ENCODE peak calls at places on chromosomes 16 and 17, in five cellular contexts. One of them, this sample, is unnamed.
A peak's percentile ranks its signal among the peaks of the same experiment; 100 is the strongest.

GRCh38 chr16:72066747-72067146 is 3.7 kb downstream of the HPR start:
- DNase-seq in adrenal gland: peak; percentile 12
- DNase-seq in transverse colon: no peak
- DNase-seq in heart right ventricle: no peak
- DNase-seq in colonic mucosa: no peak
- DNase-seq in this sample: no peak

GRCh38 chr16:82027629-82028035 is 7.4 kb upstream of the HSD17B2 start:
- DNase-seq in colonic mucosa: no peak
- DNase-seq in transverse colon: no peak
- DNase-seq in adrenal gland: no peak
- DNase-seq in heart right ventricle: no peak
- DNase-seq in this sample: no peak

GRCh38 chr17:48522990-48523389 is 7.8 kb downstream of the HOXB1 start:
- DNase-seq in adrenal gland: peak; percentile 40
- DNase-seq in heart right ventricle: no peak
- DNase-seq in transverse colon: no peak
- DNase-seq in colonic mucosa: no peak
- DNase-seq in this sample: no peak

GRCh38 chr17:416293-417206 is 63.9 kb upstream of the RPH3AL start:
- DNase-seq in heart right ventricle: no peak
- DNase-seq in colonic mucosa: no peak
- DNase-seq in transverse colon: peak; percentile 64
- DNase-seq in adrenal gland: no peak
- DNase-seq in this sample: no peak

GRCh38 chr16:3546990-3547682 is 30.1 kb downstream of the NLRC3 start:
- DNase-seq in adrenal gland: no peak
- DNase-seq in colonic mucosa: no peak
- DNase-seq in heart right ventricle: no peak
- DNase-seq in transverse colon: no peak
- DNase-seq in this sample: no peak

GRCh38 chr16:77422196-77422784 is 12.5 kb downstream of the ADAMTS18 start:
- DNase-seq in colonic mucosa: no peak
- DNase-seq in heart right ventricle: no peak
- DNase-seq in transverse colon: no peak
- DNase-seq in adrenal gland: no peak
- DNase-seq in this sample: no peak

GRCh38 chr16:4593069-4593468 is 21.6 kb downstream of the UBALD1 start:
- DNase-seq in heart right ventricle: no peak
- DNase-seq in colonic mucosa: no peak
- DNase-seq in adrenal gland: no peak
- DNase-seq in transverse colon: no peak
- DNase-seq in this sample: no peak

GRCh38 chr17:57563968-57564367 is 181.1 kb downstream of the CCDC182 start:
- DNase-seq in colonic mucosa: no peak
- DNase-seq in adrenal gland: no peak
- DNase-seq in transverse colon: no peak
- DNase-seq in heart right ventricle: no peak
- DNase-seq in this sample: no peak

GRCh38 chr16:14629612-14629918 is 495 bp downstream of the PARN start:
- DNase-seq in heart right ventricle: no peak
- DNase-seq in colonic mucosa: no peak
- DNase-seq in transverse colon: no peak
- DNase-seq in adrenal gland: no peak
- DNase-seq in this sample: no peak

GRCh38 chr17:75594499-75595283 is 7.1 kb downstream of the MYO15B start:
- DNase-seq in transverse colon: no peak
- DNase-seq in heart right ventricle: no peak
- DNase-seq in adrenal gland: no peak
- DNase-seq in colonic mucosa: no peak
- DNase-seq in this sample: no peak

GRCh38 chr17:2849327-2849670 is 53.1 kb downstream of the RAP1GAP2 start:
- DNase-seq in adrenal gland: no peak
- DNase-seq in heart right ventricle: no peak
- DNase-seq in transverse colon: no peak
- DNase-seq in colonic mucosa: no peak
- DNase-seq in this sample: no peak

GRCh38 chr16:56972898-56973689 is 11.3 kb downstream of the CETP start:
- DNase-seq in transverse colon: no peak
- DNase-seq in adrenal gland: no peak
- DNase-seq in colonic mucosa: peak; percentile 17
- DNase-seq in heart right ventricle: no peak
- DNase-seq in this sample: no peak

GRCh38 chr16:19860146-19861030 is 24.3 kb downstream of the GPRC5B start:
- DNase-seq in transverse colon: no peak
- DNase-seq in adrenal gland: no peak
- DNase-seq in colonic mucosa: no peak
- DNase-seq in heart right ventricle: no peak
- DNase-seq in this sample: no peak

GRCh38 chr17:83012873-83013778 is 66.3 kb upstream of the METRNL start:
- DNase-seq in adrenal gland: no peak
- DNase-seq in heart right ventricle: no peak
- DNase-seq in transverse colon: no peak
- DNase-seq in colonic mucosa: peak; percentile 12
- DNase-seq in this sample: no peak

GRCh38 chr17:40873801-40874200 is 6.8 kb upstream of the KRT12 start:
- DNase-seq in heart right ventricle: no peak
- DNase-seq in adrenal gland: no peak
- DNase-seq in colonic mucosa: no peak
- DNase-seq in transverse colon: no peak
- DNase-seq in this sample: no peak

GRCh38 chr17:50956750-50957523 is 90.8 kb upstream of the TOB1 start:
- DNase-seq in adrenal gland: peak; percentile 76
- DNase-seq in transverse colon: peak; percentile 68
- DNase-seq in heart right ventricle: peak; percentile 67
- DNase-seq in colonic mucosa: peak; percentile 73
- DNase-seq in this sample: no peak

GRCh38 chr16:28237754-28238357 is 26.1 kb upstream of the XPO6 start:
- DNase-seq in heart right ventricle: no peak
- DNase-seq in colonic mucosa: no peak
- DNase-seq in adrenal gland: no peak
- DNase-seq in transverse colon: no peak
- DNase-seq in this sample: no peak

GRCh38 chr17:64938290-64938689 is 19.0 kb upstream of the LRRC37A3 start:
- DNase-seq in transverse colon: no peak
- DNase-seq in heart right ventricle: no peak
- DNase-seq in adrenal gland: no peak
- DNase-seq in colonic mucosa: no peak
- DNase-seq in this sample: no peak

GRCh38 chr17:77002103-77003045 is 134.2 kb downstream of the MGAT5B start:
- DNase-seq in transverse colon: no peak
- DNase-seq in heart right ventricle: no peak
- DNase-seq in colonic mucosa: no peak
- DNase-seq in adrenal gland: peak; percentile 29
- DNase-seq in this sample: no peak

GRCh38 chr17:21573961-21574610 is 118.2 kb upstream of the KCNJ18 start:
- DNase-seq in adrenal gland: peak; percentile 72
- DNase-seq in heart right ventricle: peak; percentile 85
- DNase-seq in transverse colon: peak; percentile 38
- DNase-seq in colonic mucosa: peak; percentile 54
- DNase-seq in this sample: no peak

GRCh38 chr16:48526058-48526957 is 83.7 kb downstream of the N4BP1 start:
- DNase-seq in transverse colon: peak; percentile 81
- DNase-seq in colonic mucosa: peak; percentile 80
- DNase-seq in heart right ventricle: no peak
- DNase-seq in adrenal gland: no peak
- DNase-seq in this sample: peak; percentile 58

DNA sequence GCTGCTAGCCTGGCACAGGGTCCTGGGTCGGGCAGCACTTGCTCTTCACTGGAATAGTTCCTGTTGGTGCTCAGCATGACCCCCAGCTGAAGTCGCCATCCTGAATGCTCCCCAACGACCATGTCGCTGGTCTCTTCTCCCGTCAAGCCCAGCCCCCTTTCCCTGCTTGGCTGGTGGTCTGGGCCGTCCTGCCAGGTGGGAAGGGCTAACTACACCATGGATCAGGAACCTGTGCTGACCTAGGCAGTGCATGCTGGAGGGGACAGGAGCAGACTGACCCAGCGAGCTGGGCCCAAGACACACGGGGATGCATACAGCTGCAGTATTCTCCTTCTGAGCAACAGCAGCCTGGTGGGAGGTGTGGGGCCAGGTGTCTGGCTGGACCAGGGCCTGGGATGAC is 9.2 kb upstream of the SREBF1 start:
- DNase-seq in adrenal gland: no peak
- DNase-seq in colonic mucosa: no peak
- DNase-seq in transverse colon: no peak
- DNase-seq in heart right ventricle: no peak
- DNase-seq in this sample: no peak
- H3K27me3 ChIP-seq in adrenal gland: no peaks in the 10 kb centered on the region
- H3K27me3 ChIP-seq in colonic mucosa: no peaks in the 10 kb centered on the region
- H3K27me3 ChIP-seq in transverse colon: no peaks in the 10 kb centered on the region
- H3K27me3 ChIP-seq in heart right ventricle: no peaks in the 10 kb centered on the region
- H3K27me3 ChIP-seq in this sample: no peaks in the 10 kb centered on the region

DNA sequence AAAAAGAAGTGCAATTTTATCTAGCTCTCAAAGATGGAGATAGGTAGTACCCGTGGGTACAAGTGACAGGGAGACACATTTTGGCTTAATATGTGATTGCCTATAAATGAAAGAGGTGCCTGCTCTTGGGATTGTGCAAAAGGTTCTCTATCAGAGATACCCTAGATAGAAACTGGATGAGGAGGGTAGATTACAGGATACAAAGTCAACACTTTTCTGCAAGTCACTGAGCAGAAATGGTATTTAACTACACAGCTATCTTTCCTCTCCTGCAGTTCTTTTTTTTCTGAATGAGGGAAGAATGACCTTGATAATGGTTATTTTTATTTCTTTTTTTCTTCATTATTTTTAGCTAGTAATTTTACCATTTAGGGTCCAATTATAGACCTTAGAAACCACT is 67.6 kb downstream of the MMD start:
- DNase-seq in adrenal gland: no peak
- DNase-seq in heart right ventricle: no peak
- DNase-seq in colonic mucosa: no peak
- DNase-seq in transverse colon: no peak
- DNase-seq in this sample: no peak
- TF ChIP-seq CTCF in adrenal gland: no peak
- TF ChIP-seq CTCF in heart right ventricle: no peak
- TF ChIP-seq CTCF in colonic mucosa: no peak
- TF ChIP-seq CTCF in transverse colon: no peak
- TF ChIP-seq CTCF in this sample: no peak

GRCh38 chr17:49618112-49618611 is 42.5 kb downstream of the NXPH3 start:
- DNase-seq in adrenal gland: no peak
- DNase-seq in colonic mucosa: no peak
- DNase-seq in heart right ventricle: no peak
- DNase-seq in transverse colon: no peak
- DNase-seq in this sample: no peak

GRCh38 chr17:49621420-49621819 is 45.7 kb downstream of the NXPH3 start:
- DNase-seq in adrenal gland: no peak
- DNase-seq in transverse colon: no peak
- DNase-seq in colonic mucosa: no peak
- DNase-seq in heart right ventricle: no peak
- DNase-seq in this sample: no peak

GRCh38 chr17:49612721-49613120 is 37.0 kb downstream of the NXPH3 start:
- DNase-seq in colonic mucosa: no peak
- DNase-seq in transverse colon: no peak
- DNase-seq in adrenal gland: no peak
- DNase-seq in heart right ventricle: no peak
- DNase-seq in this sample: no peak

GRCh38 chr17:49616086-49616485 is 40.4 kb downstream of the NXPH3 start:
- DNase-seq in colonic mucosa: no peak
- DNase-seq in adrenal gland: no peak
- DNase-seq in transverse colon: no peak
- DNase-seq in heart right ventricle: no peak
- DNase-seq in this sample: no peak

GRCh38 chr17:49616546-49617205 is 41.0 kb downstream of the NXPH3 start:
- DNase-seq in colonic mucosa: peak; percentile 28
- DNase-seq in transverse colon: peak; percentile 38
- DNase-seq in heart right ventricle: peak; percentile 65
- DNase-seq in adrenal gland: peak; percentile 23
- DNase-seq in this sample: no peak
- H3K4me1 ChIP-seq in colonic mucosa: no peaks in the 10 kb centered on the region
- H3K4me1 ChIP-seq in transverse colon: peaks cover 23% of the 10 kb centered on the region
- H3K4me1 ChIP-seq in heart right ventricle: peaks cover 59% of the 10 kb centered on the region
- H3K4me1 ChIP-seq in adrenal gland: no peaks in the 10 kb centered on the region
- H3K4me1 ChIP-seq in this sample: peaks cover 10% of the 10 kb centered on the region

DNA sequence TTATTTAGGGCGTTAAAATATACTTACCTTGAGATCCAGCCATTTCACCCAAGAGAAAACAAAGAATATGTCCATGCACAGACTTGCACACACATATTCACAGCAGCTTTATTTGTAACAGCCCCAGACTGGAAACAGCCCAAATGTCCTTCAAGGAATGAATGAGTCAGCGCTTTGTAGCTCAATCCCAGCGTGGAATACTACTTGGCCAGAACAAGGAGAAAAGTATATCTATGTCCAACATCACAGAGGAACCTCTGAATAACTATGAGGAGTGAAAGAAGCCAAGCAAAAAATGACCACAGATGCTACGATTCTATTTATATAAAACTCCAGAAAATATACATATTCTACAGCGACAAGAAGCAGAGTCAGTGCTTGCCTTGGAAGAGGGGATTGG is 158.3 kb downstream of the ENGASE start:
- DNase-seq in adrenal gland: no peak
- DNase-seq in heart right ventricle: no peak
- DNase-seq in transverse colon: no peak
- DNase-seq in colonic mucosa: no peak
- DNase-seq in this sample: no peak
- H3K27me3 ChIP-seq in adrenal gland: no peaks in the 10 kb centered on the region
- H3K27me3 ChIP-seq in heart right ventricle: peaks cover 11% of the 10 kb centered on the region
- H3K27me3 ChIP-seq in transverse colon: no peaks in the 10 kb centered on the region
- H3K27me3 ChIP-seq in colonic mucosa: no peaks in the 10 kb centered on the region
- H3K27me3 ChIP-seq in this sample: no peaks in the 10 kb centered on the region

DNA sequence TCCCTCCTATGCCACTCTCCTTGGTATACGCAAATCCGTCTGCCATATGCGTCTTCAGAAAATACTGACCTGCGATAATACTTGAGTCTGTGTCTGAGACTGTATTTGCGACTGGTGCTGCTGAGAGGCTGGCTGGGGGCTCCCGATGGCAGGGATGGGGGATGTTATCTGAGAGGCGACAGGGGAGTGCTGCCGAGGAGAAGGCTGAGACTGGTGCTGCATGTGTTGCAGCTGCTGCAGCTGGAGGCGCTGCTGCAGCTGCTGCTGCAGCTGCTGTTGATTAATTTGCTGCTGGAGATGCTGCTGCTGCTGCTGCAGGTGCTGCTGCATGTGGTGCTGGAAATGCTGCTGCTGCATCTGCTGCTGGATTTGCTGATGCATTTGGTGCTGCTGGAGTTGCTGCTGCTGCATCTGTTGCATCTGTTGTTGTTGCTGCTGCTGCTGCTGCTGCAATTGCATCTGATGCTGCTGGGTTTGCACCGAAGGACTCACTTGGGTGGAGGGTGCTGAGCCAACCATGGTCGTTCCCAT is 107.7 kb downstream of the TOX3 start:
- DNase-seq in heart right ventricle: no peak
- DNase-seq in colonic mucosa: no peak
- DNase-seq in transverse colon: no peak
- DNase-seq in adrenal gland: no peak
- DNase-seq in this sample: no peak
- TF ChIP-seq CTCF in heart right ventricle: no peak
- TF ChIP-seq CTCF in colonic mucosa: no peak
- TF ChIP-seq CTCF in transverse colon: no peak
- TF ChIP-seq CTCF in adrenal gland: no peak
- TF ChIP-seq CTCF in this sample: no peak

GRCh38 chr16:53087101-53087500 is 32.3 kb downstream of the CHD9 start:
- DNase-seq in heart right ventricle: no peak
- DNase-seq in adrenal gland: peak; percentile 26
- DNase-seq in transverse colon: no peak
- DNase-seq in colonic mucosa: no peak
- DNase-seq in this sample: no peak
- H3K4me1 ChIP-seq in heart right ventricle: peaks cover 91% of the 10 kb centered on the region
- H3K4me1 ChIP-seq in adrenal gland: peaks cover 71% of the 10 kb centered on the region
- H3K4me1 ChIP-seq in transverse colon: peaks cover 39% of the 10 kb centered on the region
- H3K4me1 ChIP-seq in colonic mucosa: peaks cover 16% of the 10 kb centered on the region
- H3K4me1 ChIP-seq in this sample: peaks cover 65% of the 10 kb centered on the region